ENCODE peak calls at places on chromosomes 5 and 9, in six cellular contexts. U is occipital lobe, Q is anterior cingulate cortex, Y is neural progenitor cell, N is RKO, D is SW480. T is an unnamed sample.

GRCh38 chr5:103703617-103704016 is 141.0 kb upstream of the NUDT12 start:
- DNase-seq in U (no peak), Q (no peak), Y (no peak), N (no peak), D (no peak), T (no peak)

GRCh38 chr9:95808001-95808400 is 67.5 kb upstream of the ERCC6L2 start:
- DNase-seq in U (no peak), Q (no peak), Y (no peak), N (no peak), D (no peak), T (no peak)

GRCh38 chr9:114452219-114453169 is 52.8 kb downstream of the WHRN start:
- DNase-seq in U (no peak), Q (no peak), Y (no peak), N (no peak), D (no peak), T (no peak)

GRCh38 chr5:43553381-43553780 is 3.5 kb downstream of the PAIP1 start:
- DNase-seq in U (no peak), Q (no peak), Y (peak; percentile 44), N (peak; percentile 60), D (no peak), T (no peak)

GRCh38 chr9:120904999-120905793 is 21.4 kb downstream of the TRAF1 start:
- DNase-seq in U (no peak), Q (no peak), Y (no peak), N (no peak), D (no peak), T (no peak)

GRCh38 chr5:173456751-173457171 is 128.5 kb upstream of the STC2 start:
- DNase-seq in U (no peak), Q (no peak), Y (no peak), N (no peak), D (peak; percentile 20), T (no peak)

GRCh38 chr9:129483467-129484324 is 137.2 kb downstream of the C9orf50 start:
- DNase-seq in U (peak; percentile 53), Q (peak; percentile 69), Y (peak; percentile 60), N (peak; percentile 86), D (peak; percentile 56), T (peak; percentile 89)

GRCh38 chr5:3428355-3428754 is 167.3 kb upstream of the IRX1 start:
- DNase-seq in U (no peak), Q (no peak), Y (peak; percentile 29), N (no peak), D (no peak), T (peak; percentile 47)

GRCh38 chr5:33738967-33739366 is 152.8 kb downstream of the ADAMTS12 start:
- DNase-seq in U (no peak), Q (no peak), Y (no peak), N (no peak), D (no peak), T (no peak)

GRCh38 chr9:3848445-3849114 is 322.8 kb upstream of the RFX3 start:
- DNase-seq in U (no peak), Q (no peak), Y (peak; percentile 90), N (no peak), D (no peak), T (peak; percentile 67)

GRCh38 chr9:99000480-99001395 is 57.0 kb downstream of the COL15A1 start:
- DNase-seq in U (no peak), Q (no peak), Y (peak; percentile 63), N (peak; percentile 71), D (peak; percentile 53), T (no peak)

GRCh38 chr9:126248680-126249079 is 77.9 kb upstream of the MVB12B start:
- DNase-seq in U (no peak), Q (no peak), Y (no peak), N (peak; percentile 90), D (peak; percentile 11), T (no peak)

GRCh38 chr5:146426853-146427618 is 20.1 kb upstream of the TCERG1 start:
- DNase-seq in U (no peak), Q (no peak), Y (peak; percentile 64), N (peak; percentile 77), D (peak; percentile 77), T (peak; percentile 32)

GRCh38 chr9:123834218-123834906 is 95.6 kb downstream of the DENND1A start:
- DNase-seq in U (no peak), Q (no peak), Y (peak; percentile 53), N (no peak), D (no peak), T (peak; percentile 30)

GRCh38 chr5:37814699-37815098 is 25.1 kb downstream of the GDNF start:
- DNase-seq in U (no peak), Q (no peak), Y (no peak), N (no peak), D (no peak), T (no peak)

GRCh38 chr5:104375345-104375744 is 812.8 kb upstream of the NUDT12 start:
- DNase-seq in U (no peak), Q (no peak), Y (no peak), N (no peak), D (no peak), T (no peak)